ENCODE peak calls at places on chromosome 5, in nine cellular contexts. C, B, O, H, Q, U, M, I and R are unnamed samples.

GRCh38 chr5:116528519-116529234 is 45.9 kb downstream of the SEMA6A start:
- DNase-seq in C (no peak), B (no peak), O (no peak), H (no peak), Q (no peak), U (no peak), M (no peak), I (no peak), R (no peak)

GRCh38 chr5:63596254-63596653 is 366.0 kb downstream of the HTR1A start:
- DNase-seq in C (no peak), B (no peak), O (no peak), H (no peak), Q (no peak), U (no peak), M (no peak), I (no peak), R (no peak)

GRCh38 chr5:6652025-6652424 is 18.8 kb downstream of the SRD5A1 start:
- DNase-seq in C (no peak), B (no peak), O (no peak), H (no peak), Q (no peak), U (no peak), M (peak), I (no peak), R (no peak)

GRCh38 chr5:153880094-153880493 is 158.6 kb downstream of the FAM114A2 start:
- DNase-seq in C (no peak), B (no peak), O (no peak), H (no peak), Q (no peak), U (no peak), M (no peak), I (no peak), R (no peak)

GRCh38 chr5:59673438-59674058 is 220.0 kb downstream of the PDE4D start:
- DNase-seq in C (peak), B (peak), O (no peak), H (no peak), Q (no peak), U (no peak), M (peak), I (peak), R (peak)

GRCh38 chr5:129460121-129460950 is at the start of gene ADAMTS19:
- DNase-seq in C (peak), B (peak), O (no peak), H (peak), Q (peak), U (no peak), M (peak), I (peak), R (no peak)

GRCh38 chr5:173926359-173926758 is 38.2 kb downstream of the CPEB4 start:
- DNase-seq in C (peak), B (peak), O (no peak), H (no peak), Q (no peak), U (no peak), M (no peak), I (peak), R (no peak)

GRCh38 chr5:55407059-55407684 is 99.4 kb downstream of the MTREX start:
- DNase-seq in C (peak), B (peak), O (no peak), H (no peak), Q (no peak), U (no peak), M (no peak), I (peak), R (peak)

GRCh38 chr5:139787257-139787567 is 8.4 kb upstream of the PSD2 start:
- DNase-seq in C (no peak), B (no peak), O (no peak), H (no peak), Q (no peak), U (no peak), M (no peak), I (no peak), R (no peak)

GRCh38 chr5:133433133-133433532 is 179.2 kb downstream of the FSTL4 start:
- DNase-seq in C (no peak), B (no peak), O (no peak), H (no peak), Q (no peak), U (no peak), M (no peak), I (no peak), R (no peak)

GRCh38 chr5:55101556-55102276 is 730 bp upstream of the GZMA start:
- DNase-seq in C (no peak), B (no peak), O (no peak), H (no peak), Q (no peak), U (no peak), M (no peak), I (no peak), R (no peak)

GRCh38 chr5:167452186-167452585 is 839.3 kb upstream of the WWC1 start:
- DNase-seq in C (no peak), B (no peak), O (no peak), H (no peak), Q (no peak), U (no peak), M (no peak), I (no peak), R (no peak)

GRCh38 chr5:169901896-169902295 is 78.4 kb downstream of the INSYN2B start:
- DNase-seq in C (no peak), B (no peak), O (no peak), H (no peak), Q (no peak), U (no peak), M (no peak), I (no peak), R (no peak)

GRCh38 chr5:177545487-177546261 is 8.7 kb downstream of the FAM193B start:
- DNase-seq in C (peak), B (peak), O (peak), H (no peak), Q (no peak), U (peak), M (no peak), I (peak), R (peak)

GRCh38 chr5:84445049-84445685 is 60.5 kb upstream of the EDIL3 start:
- DNase-seq in C (no peak), B (no peak), O (no peak), H (no peak), Q (no peak), U (no peak), M (no peak), I (no peak), R (no peak)

GRCh38 chr5:73565969-73566547 is 515 bp downstream of the UTP15 start:
- DNase-seq in C (no peak), B (no peak), O (no peak), H (no peak), Q (no peak), U (no peak), M (no peak), I (no peak), R (no peak)

GRCh38 chr5:4359847-4360246 is 764.2 kb downstream of the IRX1 start:
- DNase-seq in C (no peak), B (no peak), O (no peak), H (no peak), Q (no peak), U (no peak), M (no peak), I (no peak), R (no peak)

GRCh38 chr5:14101922-14102321 is 41.2 kb upstream of the TRIO start:
- DNase-seq in C (no peak), B (peak), O (no peak), H (no peak), Q (peak), U (no peak), M (no peak), I (no peak), R (no peak)

GRCh38 chr5:169548315-169548714 is 35.3 kb upstream of the SPDL1 start:
- DNase-seq in C (peak), B (peak), O (no peak), H (no peak), Q (no peak), U (no peak), M (no peak), I (peak), R (peak)

GRCh38 chr5:169296456-169297220 is 4.3 kb downstream of the SLIT3 start:
- DNase-seq in C (peak), B (peak), O (no peak), H (no peak), Q (no peak), U (peak), M (no peak), I (peak), R (peak)

GRCh38 chr5:177426566-177427210 is at the start of gene GRK6:
- DNase-seq in C (no peak), B (peak), O (peak), H (peak), Q (peak), U (peak), M (peak), I (no peak), R (no peak)

GRCh38 chr5:175728885-175729828 is 71.3 kb downstream of the HRH2 start:
- DNase-seq in C (peak), B (no peak), O (peak), H (peak), Q (peak), U (peak), M (no peak), I (no peak), R (no peak)

GRCh38 chr5:69364414-69364813 is 4.9 kb downstream of the AK6 start:
- DNase-seq in C (peak), B (peak), O (no peak), H (no peak), Q (no peak), U (no peak), M (no peak), I (peak), R (no peak)
- TF ChIP-seq CTCF in C (peak), B (peak), O (peak), H (no peak), Q (no peak), U (peak), M (peak), I (no peak), R (no peak)

DNA sequence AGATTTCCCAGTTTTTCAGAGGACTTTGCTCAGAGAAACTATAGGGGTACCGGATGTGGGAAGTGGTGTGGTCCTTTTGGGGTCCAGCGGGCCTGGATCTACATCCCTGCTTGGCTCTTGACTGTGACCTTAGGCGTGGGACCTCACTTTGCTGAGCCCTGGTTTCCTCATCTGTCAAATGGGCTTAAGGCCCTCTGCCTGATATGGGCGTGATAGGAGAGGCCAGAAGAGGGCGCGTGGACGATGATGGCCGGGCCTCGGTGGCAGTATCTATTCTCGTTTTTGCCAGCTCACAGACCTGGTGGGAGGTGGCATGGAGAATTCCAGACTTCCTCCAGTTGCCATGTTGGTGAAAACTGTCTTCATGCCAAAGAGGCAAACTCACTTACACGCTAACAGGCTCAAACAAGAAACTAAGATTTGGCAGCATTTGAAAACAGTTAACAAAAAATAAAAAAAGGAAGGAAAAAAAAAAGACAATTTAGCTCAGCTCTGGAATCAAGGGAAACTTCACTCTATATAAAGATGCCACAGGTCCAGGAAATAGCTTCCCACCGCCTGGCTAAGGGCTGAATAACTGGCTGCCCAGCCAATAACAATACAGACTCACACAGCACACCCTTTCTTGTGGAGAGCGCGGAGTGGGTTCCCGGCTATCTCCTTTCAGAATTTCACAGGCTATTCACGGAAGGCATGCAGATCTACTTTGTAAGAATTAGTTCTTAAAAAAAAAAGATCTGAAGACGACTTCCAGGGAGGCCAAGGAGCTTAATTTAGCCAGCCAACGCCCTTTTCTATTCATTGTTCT is 1.7 kb downstream of the SH3PXD2B start:
- DNase-seq in C (peak), B (peak), O (peak), H (no peak), Q (no peak), U (peak), M (no peak), I (peak), R (no peak)
- TF ChIP-seq CTCF in C (peak), B (peak), O (no peak), H (no peak), Q (no peak), U (no peak), M (no peak), I (no peak), R (no peak)

DNA sequence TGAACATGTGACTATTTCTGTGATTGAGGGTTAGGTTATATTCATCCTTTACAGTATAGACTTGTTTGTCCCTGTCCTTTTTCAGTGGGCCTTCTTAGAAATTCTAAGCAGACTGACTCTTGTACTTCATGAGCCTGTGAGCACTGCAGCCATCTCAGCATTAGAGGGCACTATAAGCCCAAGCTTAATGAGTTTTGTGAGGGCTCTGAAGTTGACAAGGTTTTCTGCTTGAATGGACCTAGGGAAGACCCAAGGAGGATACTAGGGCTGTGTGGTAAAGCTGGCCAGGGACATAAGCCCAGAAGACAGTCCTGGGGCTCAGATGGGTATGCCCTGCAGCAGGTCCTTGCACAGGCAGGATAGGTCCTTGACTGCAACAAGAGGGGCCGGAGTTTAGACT is 126.5 kb downstream of the MRPS30 start:
- DNase-seq in C (no peak), B (no peak), O (no peak), H (no peak), Q (peak), U (no peak), M (no peak), I (peak), R (no peak)
- TF ChIP-seq CTCF in C (no peak), B (no peak), O (no peak), H (no peak), Q (peak), U (no peak), M (peak), I (no peak), R (peak)

DNA sequence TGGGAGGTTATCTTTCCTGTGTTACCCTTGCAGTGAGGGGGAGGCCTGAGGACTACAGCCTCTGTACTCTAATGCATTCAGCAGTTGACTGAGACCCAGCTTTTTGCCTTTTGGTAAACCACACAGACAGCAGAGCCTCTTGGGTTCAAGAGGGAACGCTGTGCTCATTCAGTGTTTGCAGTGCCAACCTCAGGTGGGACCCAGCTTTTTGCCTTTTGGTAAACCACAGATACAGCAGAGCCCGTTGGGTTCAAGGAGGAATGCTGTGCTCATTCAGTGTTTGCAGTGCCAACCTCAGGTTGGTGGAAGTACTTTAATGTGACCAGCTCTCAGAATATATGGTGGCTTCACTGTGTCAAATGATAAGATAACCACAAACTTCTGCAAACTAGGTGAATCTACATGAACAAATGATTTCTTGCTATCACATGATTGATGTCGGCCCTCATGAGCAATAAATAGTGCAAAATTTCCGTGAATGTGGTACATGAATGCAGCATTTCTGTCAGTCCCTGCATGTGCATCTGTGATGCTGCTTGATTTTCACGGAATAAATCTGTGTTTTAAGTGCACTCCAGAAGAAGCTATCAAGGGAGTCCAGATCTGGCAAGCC is 1.7 kb downstream of the IQGAP2 start:
- DNase-seq in C (no peak), B (no peak), O (no peak), H (no peak), Q (no peak), U (no peak), M (no peak), I (no peak), R (no peak)
- TF ChIP-seq CTCF in C (no peak), B (no peak), O (no peak), H (no peak), Q (no peak), U (no peak), M (no peak), I (no peak), R (no peak)

DNA sequence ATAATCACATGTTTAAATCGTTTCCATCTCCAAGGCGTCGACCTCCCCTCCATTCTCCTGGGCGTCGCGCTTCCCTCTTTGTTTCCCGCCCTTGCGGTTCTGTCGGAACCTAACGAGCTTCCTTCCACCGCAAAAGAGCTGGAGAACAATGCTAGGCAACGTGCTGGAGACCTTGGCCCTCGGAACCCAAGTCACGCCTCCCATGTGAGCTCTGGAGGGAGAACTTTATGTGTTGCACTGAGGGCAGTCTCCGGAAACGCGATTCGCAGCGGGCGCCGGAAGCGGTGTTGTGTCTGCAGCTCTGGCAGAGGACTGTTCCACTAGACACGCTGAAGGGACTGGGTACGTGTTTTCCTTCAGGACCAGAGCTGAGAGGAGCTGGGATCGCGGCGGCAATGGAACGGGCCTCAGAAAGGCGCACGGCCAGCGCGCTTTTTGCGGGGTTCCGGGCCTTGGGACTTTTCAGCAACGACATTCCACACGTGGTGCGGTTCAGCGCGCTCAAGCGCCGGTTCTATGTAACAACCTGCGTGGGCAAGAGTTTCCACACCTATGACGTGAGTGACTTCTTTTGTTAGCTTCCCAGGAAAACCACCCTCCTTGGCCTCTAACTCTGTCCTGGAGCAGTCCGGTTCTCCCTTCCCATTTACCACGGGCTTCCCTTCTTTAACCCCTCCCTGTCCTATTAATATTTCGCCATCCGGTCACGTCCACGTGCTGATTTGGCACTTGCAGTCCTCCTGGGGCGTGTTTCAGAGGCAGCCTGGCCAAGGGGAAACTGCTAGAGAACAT is at the start of gene WDR36:
- DNase-seq in C (peak), B (peak), O (peak), H (peak), Q (peak), U (peak), M (peak), I (peak), R (peak)
- TF ChIP-seq CTCF in C (no peak), B (no peak), O (no peak), H (no peak), Q (no peak), U (no peak), M (no peak), I (no peak), R (no peak)

GRCh38 chr5:30502277-30502676 is 691.2 kb upstream of the CDH6 start:
- DNase-seq in C (peak), B (no peak), O (no peak), H (no peak), Q (no peak), U (no peak), M (no peak), I (peak), R (no peak)

GRCh38 chr5:30500513-30500912 is 693.0 kb upstream of the CDH6 start:
- DNase-seq in C (no peak), B (no peak), O (no peak), H (no peak), Q (no peak), U (no peak), M (no peak), I (no peak), R (no peak)

GRCh38 chr5:30499402-30499801 is 694.1 kb upstream of the CDH6 start:
- DNase-seq in C (no peak), B (no peak), O (no peak), H (no peak), Q (no peak), U (no peak), M (no peak), I (no peak), R (no peak)

GRCh38 chr5:30501065-30501464 is 692.4 kb upstream of the CDH6 start:
- DNase-seq in C (no peak), B (no peak), O (no peak), H (no peak), Q (no peak), U (no peak), M (no peak), I (no peak), R (no peak)

DNA sequence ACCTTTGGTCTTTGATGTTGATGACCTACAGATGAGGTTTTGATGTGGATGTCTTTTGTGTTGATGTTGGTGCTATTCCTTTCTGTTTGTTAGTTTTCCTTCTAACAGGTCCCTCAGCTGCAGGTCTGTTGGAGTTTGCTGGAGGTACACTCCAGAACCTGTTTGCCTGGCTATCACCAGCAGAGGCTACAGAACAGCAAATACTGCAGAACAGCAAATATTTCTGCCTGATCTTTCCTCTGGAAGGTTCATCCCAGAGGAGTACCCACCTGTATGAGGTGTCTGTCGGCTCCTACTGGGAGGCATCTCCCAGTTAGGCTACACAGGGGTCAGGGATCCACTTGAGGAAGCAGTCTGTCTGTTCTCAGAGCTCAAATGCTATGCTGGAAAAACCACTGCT is 694.5 kb upstream of the CDH6 start:
- DNase-seq in C (no peak), B (no peak), O (no peak), H (no peak), Q (no peak), U (no peak), M (no peak), I (no peak), R (no peak)
- TF ChIP-seq CTCF in C (no peak), B (no peak), O (no peak), H (no peak), Q (no peak), U (no peak), M (no peak), I (no peak), R (no peak)

DNA sequence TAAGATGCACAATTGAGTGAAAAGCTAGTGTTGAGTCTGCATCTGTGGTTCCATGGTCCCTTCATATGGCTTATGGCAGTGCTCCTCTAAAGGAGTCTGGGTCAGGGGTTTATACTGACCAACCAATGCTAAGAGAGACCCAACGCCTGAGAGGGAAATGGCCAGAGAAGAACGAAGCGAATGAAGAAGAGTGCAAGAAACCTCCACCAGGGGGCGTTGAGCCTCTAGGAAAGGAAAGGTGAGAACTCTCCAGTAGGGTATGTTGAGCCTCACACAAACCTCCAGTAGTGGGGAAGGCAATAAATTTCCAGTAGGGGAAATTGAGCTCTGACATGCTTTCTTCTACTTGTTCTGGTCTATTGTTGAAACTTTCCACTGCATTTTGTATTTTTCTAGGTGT is 470.6 kb downstream of the PRDM9 start:
- DNase-seq in C (no peak), B (no peak), O (no peak), H (no peak), Q (peak), U (peak), M (no peak), I (no peak), R (no peak)
- TF ChIP-seq CTCF in C (peak), B (peak), O (no peak), H (no peak), Q (peak), U (no peak), M (peak), I (no peak), R (no peak)